ENCODE peak calls at places on chromosomes 11 and 22, in four cellular contexts. G is NCI-H1092 treated with DMSO at 0.1 percent for 48 hours, X is cardiac fibroblast, J is fibroblast of lung. W is an unnamed sample.
A peak's percentile ranks its signal among the peaks of the same experiment; 100 is the strongest.

GRCh38 chr11:92765965-92766371 is 203.5 kb upstream of the MTNR1B start:
- DNase-seq in G (peak; percentile 46), X (peak; percentile 9), J (peak; percentile 56), W (no peak)

GRCh38 chr22:43956805-43957463 is 1.7 kb downstream of the SAMM50 start:
- DNase-seq in G (no peak), J (no peak), X (peak; percentile 50), W (no peak)

GRCh38 chr22:27420186-27420816 is 381.3 kb downstream of the MN1 start:
- DNase-seq in J (peak; percentile 49), G (no peak), X (peak; percentile 63), W (no peak)

GRCh38 chr11:81278986-81279385 is 1454.7 kb downstream of the FAM181B start:
- DNase-seq in X (no peak), J (no peak), G (no peak), W (no peak)

GRCh38 chr11:113519989-113520613 is 44.9 kb upstream of the DRD2 start:
- DNase-seq in J (no peak), G (no peak), X (no peak), W (no peak)

GRCh38 chr22:44439356-44440223 is 58.4 kb downstream of the RTL6 start:
- DNase-seq in J (no peak), X (no peak), G (no peak), W (no peak)

GRCh38 chr11:134939905-134940304 is 527.9 kb upstream of the B3GAT1 start:
- DNase-seq in J (no peak), G (no peak), X (no peak), W (no peak)

GRCh38 chr11:22624742-22625447 is 728 bp downstream of the FANCF start:
- DNase-seq in G (peak; percentile 71), X (peak; percentile 64), J (peak; percentile 70), W (peak; percentile 38)

W was measured in 8988T.